ENCODE peak calls at places on chromosome 7, in five cellular contexts. One of them, this sample, is unnamed.
A peak's percentile ranks its signal among the peaks of the same experiment; 100 is the strongest.

GRCh38 chr7:159070422-159071148 is 74.1 kb downstream of the VIPR2 start:
- DNase-seq in lung microvascular endothelial cell: peak; percentile 5
- DNase-seq in NCI-H1092: no peak
- DNase-seq in tibial nerve: no peak
- DNase-seq in A549: no peak
- DNase-seq in this sample: no peak

GRCh38 chr7:134771889-134772288 is 7.5 kb upstream of the CALD1 start:
- DNase-seq in A549: no peak
- DNase-seq in NCI-H1092: no peak
- DNase-seq in tibial nerve: no peak
- DNase-seq in lung microvascular endothelial cell: no peak
- DNase-seq in this sample: no peak

GRCh38 chr7:11650030-11650429 is 182.0 kb downstream of the THSD7A start:
- DNase-seq in NCI-H1092: no peak
- DNase-seq in lung microvascular endothelial cell: peak; percentile 81
- DNase-seq in tibial nerve: no peak
- DNase-seq in A549: no peak
- DNase-seq in this sample: no peak

GRCh38 chr7:4667776-4668509 is 14.2 kb upstream of the FOXK1 start:
- DNase-seq in NCI-H1092: no peak
- DNase-seq in A549: no peak
- DNase-seq in tibial nerve: no peak
- DNase-seq in lung microvascular endothelial cell: no peak
- DNase-seq in this sample: no peak

GRCh38 chr7:112428715-112429114 is 21.5 kb upstream of the IFRD1 start:
- DNase-seq in tibial nerve: no peak
- DNase-seq in NCI-H1092: no peak
- DNase-seq in A549: no peak
- DNase-seq in lung microvascular endothelial cell: no peak
- DNase-seq in this sample: no peak

GRCh38 chr7:40263752-40264390 is 129.1 kb downstream of the SUGCT start:
- DNase-seq in NCI-H1092: no peak
- DNase-seq in A549: no peak
- DNase-seq in tibial nerve: no peak
- DNase-seq in lung microvascular endothelial cell: no peak
- DNase-seq in this sample: no peak

GRCh38 chr7:135168489-135169140 is 1.9 kb downstream of the CYREN start:
- DNase-seq in NCI-H1092: no peak
- DNase-seq in tibial nerve: no peak
- DNase-seq in lung microvascular endothelial cell: no peak
- DNase-seq in A549: no peak
- DNase-seq in this sample: no peak

GRCh38 chr7:135748770-135749169 is at the start of gene FAM180A:
- DNase-seq in lung microvascular endothelial cell: no peak
- DNase-seq in tibial nerve: peak; percentile 53
- DNase-seq in A549: no peak
- DNase-seq in NCI-H1092: no peak
- DNase-seq in this sample: no peak

GRCh38 chr7:92848441-92848840 is 12.1 kb upstream of the CDK6 start:
- DNase-seq in lung microvascular endothelial cell: no peak
- DNase-seq in tibial nerve: no peak
- DNase-seq in A549: no peak
- DNase-seq in NCI-H1092: no peak
- DNase-seq in this sample: no peak

GRCh38 chr7:135467207-135467711 is 42.6 kb downstream of the CNOT4 start:
- DNase-seq in A549: peak; percentile 65
- DNase-seq in lung microvascular endothelial cell: no peak
- DNase-seq in NCI-H1092: no peak
- DNase-seq in tibial nerve: no peak
- DNase-seq in this sample: no peak

GRCh38 chr7:124532166-124532565 is 233.4 kb downstream of the GPR37 start:
- DNase-seq in NCI-H1092: no peak
- DNase-seq in tibial nerve: no peak
- DNase-seq in lung microvascular endothelial cell: no peak
- DNase-seq in A549: no peak
- DNase-seq in this sample: no peak

GRCh38 chr7:87600130-87601124 is at the start of gene ABCB1:
- DNase-seq in lung microvascular endothelial cell: peak; percentile 79
- DNase-seq in tibial nerve: peak; percentile 12
- DNase-seq in NCI-H1092: peak; percentile 2
- DNase-seq in A549: peak; percentile 9
- DNase-seq in this sample: peak; percentile 66

GRCh38 chr7:5234852-5235831 is 45.1 kb downstream of the WIPI2 start:
- DNase-seq in A549: no peak
- DNase-seq in lung microvascular endothelial cell: no peak
- DNase-seq in tibial nerve: no peak
- DNase-seq in NCI-H1092: no peak
- DNase-seq in this sample: no peak

GRCh38 chr7:155785536-155785935 is 26.7 kb downstream of the SHH start:
- DNase-seq in tibial nerve: no peak
- DNase-seq in NCI-H1092: no peak
- DNase-seq in A549: no peak
- DNase-seq in lung microvascular endothelial cell: peak; percentile 94
- DNase-seq in this sample: no peak

GRCh38 chr7:74306737-74307469 is 17.7 kb downstream of the CLIP2 start:
- DNase-seq in NCI-H1092: peak; percentile 27
- DNase-seq in lung microvascular endothelial cell: peak; percentile 72
- DNase-seq in tibial nerve: no peak
- DNase-seq in A549: no peak
- DNase-seq in this sample: no peak